ENCODE peak calls at places on chromosomes 16 and 17, in eight cellular contexts. I is IMR-90, B is prostate gland, E is H1, W is adrenal gland, M is GM12891, U is lower leg skin, P is stomach. K is an unnamed sample.

GRCh38 chr17:303161-303560 is 49.4 kb downstream of the RPH3AL start:
- DNase-seq in I (no peak), B (no peak), E (no peak), W (no peak), M (no peak), U (no peak), P (no peak), K (no peak)

GRCh38 chr16:14284930-14285541 is 213.9 kb downstream of the MRTFB start:
- DNase-seq in I (no peak), B (no peak), E (no peak), W (peak; percentile 81), M (no peak), U (no peak), P (peak; percentile 67), K (peak; percentile 44)

GRCh38 chr16:60304725-60305124 is 1570.6 kb upstream of the GOT2 start:
- DNase-seq in I (no peak), B (no peak), E (no peak), W (no peak), M (no peak), U (no peak), P (no peak), K (no peak)

GRCh38 chr17:83173180-83173996 is 94.0 kb downstream of the METRNL start:
- DNase-seq in I (no peak), B (no peak), E (no peak), W (no peak), M (no peak), U (peak; percentile 85), P (no peak), K (no peak)

GRCh38 chr16:57559075-57559790 is 16.8 kb downstream of the ADGRG5 start:
- DNase-seq in I (no peak), B (no peak), E (no peak), W (no peak), M (no peak), U (no peak), P (no peak), K (no peak)

GRCh38 chr16:78505544-78506371 is 406.3 kb downstream of the WWOX start:
- DNase-seq in I (no peak), B (no peak), E (no peak), W (peak; percentile 66), M (no peak), U (peak; percentile 88), P (peak; percentile 33), K (no peak)

GRCh38 chr16:19883296-19883951 is 1.2 kb downstream of the GPRC5B start:
- DNase-seq in I (peak; percentile 25), B (no peak), E (no peak), W (peak; percentile 53), M (no peak), U (peak; percentile 90), P (peak; percentile 48), K (no peak)

GRCh38 chr16:1788095-1788707 is 5.3 kb downstream of the IGFALS start:
- DNase-seq in I (no peak), B (no peak), E (no peak), W (peak; percentile 22), M (no peak), U (peak; percentile 85), P (no peak), K (no peak)

GRCh38 chr17:55688057-55688456 is 34.6 kb downstream of the TMEM100 start:
- DNase-seq in I (no peak), B (no peak), E (no peak), W (no peak), M (no peak), U (no peak), P (no peak), K (no peak)

GRCh38 chr16:49652441-49653175 is 203.3 kb downstream of the ZNF423 start:
- DNase-seq in I (no peak), B (no peak), E (no peak), W (peak; percentile 34), M (no peak), U (no peak), P (no peak), K (no peak)

GRCh38 chr16:64974381-64974780 is 147.5 kb downstream of the CDH11 start:
- DNase-seq in I (no peak), B (no peak), E (no peak), W (no peak), M (no peak), U (no peak), P (no peak), K (no peak)

GRCh38 chr16:85812031-85812807 is 12.7 kb downstream of the COX4I1 start:
- DNase-seq in I (no peak), B (no peak), E (no peak), W (no peak), M (no peak), U (no peak), P (no peak), K (no peak)

GRCh38 chr17:80855196-80855967 is 136.3 kb upstream of the CHMP6 start:
- DNase-seq in I (no peak), B (no peak), E (no peak), W (peak; percentile 12), M (no peak), U (no peak), P (no peak), K (no peak)

GRCh38 chr16:30184430-30185140 is 1.2 kb downstream of the CORO1A start:
- DNase-seq in I (no peak), B (no peak), E (no peak), W (peak; percentile 17), M (peak; percentile 25), U (no peak), P (peak; percentile 31), K (no peak)

GRCh38 chr17:10061131-10061581 is 137.2 kb downstream of the GAS7 start:
- DNase-seq in I (no peak), B (no peak), E (no peak), W (peak; percentile 30), M (no peak), U (peak; percentile 93), P (no peak), K (no peak)

GRCh38 chr17:57955183-57955952 is at the start of gene CUEDC1:
- DNase-seq in I (peak; percentile 39), B (peak; percentile 67), E (no peak), W (peak; percentile 81), M (peak; percentile 68), U (peak; percentile 94), P (peak; percentile 84), K (peak; percentile 84)
- TF ChIP-seq POLR2A in I (no peak), B (no peak), E (no peak), W (peak; percentile 57), M (no peak), U (no peak), P (no peak), K (peak; percentile 66)

GRCh38 chr17:42653179-42654124 is 5.6 kb upstream of the TUBG2 start:
- DNase-seq in I (peak; percentile 54), B (peak; percentile 49), E (no peak), W (peak; percentile 65), M (no peak), U (peak; percentile 88), P (no peak), K (no peak)

GRCh38 chr17:42655528-42655927 is 3.6 kb upstream of the TUBG2 start:
- DNase-seq in I (peak; percentile 93), B (no peak), E (no peak), W (no peak), M (no peak), U (no peak), P (no peak), K (no peak)

GRCh38 chr17:42660692-42661345 is 1.7 kb downstream of the TUBG2 start:
- DNase-seq in I (peak; percentile 72), B (peak; percentile 65), E (no peak), W (peak; percentile 53), M (no peak), U (no peak), P (no peak), K (peak; percentile 79)

GRCh38 chr17:42657824-42658588 is 1.1 kb upstream of the TUBG2 start:
- DNase-seq in I (no peak), B (no peak), E (no peak), W (no peak), M (no peak), U (no peak), P (no peak), K (no peak)

GRCh38 chr17:42659079-42659931 is at the start of gene TUBG2:
- DNase-seq in I (peak; percentile 87), B (peak; percentile 81), E (peak; percentile 89), W (peak; percentile 89), M (peak; percentile 81), U (peak; percentile 96), P (peak; percentile 84), K (peak; percentile 89)
- TF ChIP-seq POLR2A in I (no peak), B (peak; percentile 85), E (no peak), W (peak; percentile 91), M (no peak), U (no peak), P (no peak), K (peak; percentile 97)

DNA sequence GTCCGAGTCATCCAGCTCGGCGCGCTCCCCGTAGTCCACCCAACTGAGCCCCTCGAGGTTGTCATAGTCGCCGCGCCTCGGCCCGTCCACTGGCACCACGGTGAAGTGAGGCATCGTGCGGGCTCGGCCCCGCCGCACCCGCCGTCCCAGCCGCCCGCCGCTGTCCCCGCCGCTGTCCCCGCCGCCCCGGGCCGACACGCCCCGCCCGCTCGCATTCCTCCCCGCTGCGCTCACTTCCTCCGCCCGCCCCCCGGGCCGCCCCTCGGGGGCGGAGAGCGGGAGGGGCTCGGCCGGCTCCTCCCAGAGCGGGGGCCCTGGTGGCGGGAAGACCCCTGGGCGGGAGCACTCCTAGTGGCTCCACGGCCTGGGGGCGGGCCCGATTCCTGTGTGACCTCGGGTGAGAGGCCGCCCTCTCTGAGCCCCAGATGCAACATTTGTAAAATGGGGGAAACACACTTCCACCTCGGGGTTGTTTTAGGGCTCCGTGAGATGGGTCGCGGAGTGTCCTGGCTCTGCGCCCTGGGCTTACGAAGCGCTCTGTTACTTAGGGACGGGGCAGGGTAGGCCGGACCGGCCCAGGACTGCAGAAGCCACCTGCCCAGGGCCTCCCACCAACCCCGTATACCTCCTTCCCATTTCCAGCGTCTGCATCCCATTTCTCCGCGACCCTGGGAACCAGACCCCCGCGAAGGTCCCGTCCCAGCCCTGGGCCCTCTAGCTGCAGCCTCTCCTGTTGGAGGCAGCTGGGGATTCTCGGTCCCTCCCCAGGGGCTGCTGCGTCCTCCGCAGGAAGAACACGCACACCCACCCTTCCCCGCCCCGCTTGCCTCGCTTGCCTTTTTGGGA is at the start of gene SLC12A4:
- DNase-seq in I (peak; percentile 65), B (peak; percentile 76), E (no peak), W (peak; percentile 83), M (peak; percentile 98), U (peak; percentile 96), P (peak; percentile 82), K (peak; percentile 76)
- TF ChIP-seq POLR2A in I (peak; percentile 75), B (peak; percentile 88), E (no peak), W (peak; percentile 84), M (peak; percentile 48), U (no peak), P (no peak), K (peak; percentile 90)

GRCh38 chr16:10001258-10001785 is 180.9 kb downstream of the GRIN2A start:
- DNase-seq in I (no peak), B (no peak), E (no peak), W (no peak), M (no peak), U (no peak), P (no peak), K (no peak)
- TF ChIP-seq POLR2A in I (no peak), B (no peak), E (no peak), W (no peak), M (no peak), U (no peak), P (no peak), K (no peak)

GRCh38 chr17:16443390-16444257 is 28.3 kb downstream of the TRPV2 start:
- DNase-seq in I (no peak), B (no peak), E (no peak), W (no peak), M (no peak), U (no peak), P (no peak), K (no peak)
- TF ChIP-seq POLR2A in I (no peak), B (no peak), E (peak; percentile 21), W (no peak), M (peak; percentile 9), U (no peak), P (peak; percentile 6), K (no peak)